ENCODE peak calls at places on chromosomes 5 and 9, in eight cellular contexts. I, N, Q, Y, E, P, X and M are unnamed samples.

GRCh38 chr5:164188733-164189148 is 683.3 kb downstream of the MAT2B start:
- DNase-seq in I (no peak), N (no peak), Q (no peak), Y (no peak), E (peak), P (no peak), X (no peak), M (no peak)

GRCh38 chr5:132961887-132962286 is 1.5 kb downstream of the AFF4 start:
- DNase-seq in I (peak), N (peak), Q (no peak), Y (peak), E (no peak), P (no peak), X (no peak), M (no peak)

GRCh38 chr5:42547146-42547545 is 123.9 kb downstream of the GHR start:
- DNase-seq in I (peak), N (peak), Q (no peak), Y (no peak), E (no peak), P (no peak), X (no peak), M (no peak)

GRCh38 chr9:95088421-95089161 is 228.9 kb downstream of the FANCC start:
- DNase-seq in I (no peak), N (no peak), Q (no peak), Y (no peak), E (no peak), P (no peak), X (no peak), M (no peak)

GRCh38 chr5:40071870-40072269 is 607.8 kb upstream of the PTGER4 start:
- DNase-seq in I (peak), N (peak), Q (no peak), Y (no peak), E (no peak), P (no peak), X (no peak), M (no peak)

GRCh38 chr9:33430942-33431341 is 16.5 kb downstream of the AQP3 start:
- DNase-seq in I (no peak), N (peak), Q (no peak), Y (peak), E (no peak), P (no peak), X (no peak), M (no peak)

GRCh38 chr5:95810305-95811125 is 12.0 kb downstream of the GLRX start:
- DNase-seq in I (no peak), N (no peak), Q (no peak), Y (peak), E (no peak), P (no peak), X (no peak), M (no peak)

GRCh38 chr9:107158321-107158720 is 124.8 kb upstream of the RAD23B start:
- DNase-seq in I (peak), N (peak), Q (no peak), Y (no peak), E (peak), P (no peak), X (no peak), M (no peak)

GRCh38 chr9:90969021-90969675 is 167.5 kb downstream of the SYK start:
- DNase-seq in I (no peak), N (peak), Q (no peak), Y (no peak), E (peak), P (no peak), X (no peak), M (no peak)

GRCh38 chr9:115035872-115036612 is 81.9 kb downstream of the TNC start:
- DNase-seq in I (no peak), N (peak), Q (peak), Y (peak), E (no peak), P (peak), X (peak), M (no peak)

GRCh38 chr5:133409210-133409674 is 203.1 kb downstream of the FSTL4 start:
- DNase-seq in I (no peak), N (no peak), Q (no peak), Y (no peak), E (no peak), P (peak), X (no peak), M (no peak)

GRCh38 chr9:70257991-70258691 is 637 bp upstream of the SMC5 start:
- DNase-seq in I (peak), N (peak), Q (peak), Y (peak), E (peak), P (no peak), X (no peak), M (no peak)

GRCh38 chr9:137982132-137982666 is 104.6 kb downstream of the CACNA1B start:
- DNase-seq in I (peak), N (peak), Q (no peak), Y (no peak), E (no peak), P (no peak), X (no peak), M (no peak)

GRCh38 chr5:150655221-150655620 is 5.8 kb upstream of the MYOZ3 start:
- DNase-seq in I (no peak), N (no peak), Q (no peak), Y (no peak), E (no peak), P (no peak), X (no peak), M (no peak)